ENCODE peak calls at places on chromosomes 7 and 10, in five cellular contexts. One of them, this sample, is unnamed. For H3K4me1, the result is how much of the 10 kb centered on the place peaks cover.

GRCh38 chr10:80276335-80276734 is 13.1 kb downstream of the MAT1A start:
- DNase-seq in body of pancreas: no peak
- DNase-seq in stomach: peak
- DNase-seq in right lobe of liver: peak
- DNase-seq in ovary: no peak
- DNase-seq in this sample: no peak

GRCh38 chr7:112782498-112782897 is 7.7 kb downstream of the TMEM168 start:
- DNase-seq in right lobe of liver: no peak
- DNase-seq in stomach: no peak
- DNase-seq in body of pancreas: no peak
- DNase-seq in ovary: no peak
- DNase-seq in this sample: no peak

GRCh38 chr7:151851160-151851751 is 25.7 kb downstream of the PRKAG2 start:
- DNase-seq in right lobe of liver: peak
- DNase-seq in stomach: peak
- DNase-seq in body of pancreas: peak
- DNase-seq in ovary: no peak
- DNase-seq in this sample: peak

GRCh38 chr10:79925614-79926013 is 23.3 kb downstream of the SFTPD start:
- DNase-seq in ovary: no peak
- DNase-seq in body of pancreas: no peak
- DNase-seq in stomach: no peak
- DNase-seq in right lobe of liver: no peak
- DNase-seq in this sample: no peak

GRCh38 chr10:97612386-97612785 is 20.9 kb downstream of the MORN4 start:
- DNase-seq in body of pancreas: no peak
- DNase-seq in right lobe of liver: no peak
- DNase-seq in ovary: no peak
- DNase-seq in stomach: no peak
- DNase-seq in this sample: peak

GRCh38 chr7:6646380-6646950 is 9.3 kb downstream of the ZNF316 start:
- DNase-seq in body of pancreas: no peak
- DNase-seq in right lobe of liver: no peak
- DNase-seq in stomach: no peak
- DNase-seq in ovary: no peak
- DNase-seq in this sample: no peak

GRCh38 chr7:87506243-87507180 is 31.0 kb upstream of the ABCB4 start:
- DNase-seq in right lobe of liver: no peak
- DNase-seq in ovary: no peak
- DNase-seq in stomach: no peak
- DNase-seq in body of pancreas: no peak
- DNase-seq in this sample: no peak

GRCh38 chr7:142636751-142637150 is 112.5 kb upstream of the PRSS1 start:
- DNase-seq in right lobe of liver: no peak
- DNase-seq in stomach: no peak
- DNase-seq in body of pancreas: peak
- DNase-seq in ovary: no peak
- DNase-seq in this sample: no peak

DNA sequence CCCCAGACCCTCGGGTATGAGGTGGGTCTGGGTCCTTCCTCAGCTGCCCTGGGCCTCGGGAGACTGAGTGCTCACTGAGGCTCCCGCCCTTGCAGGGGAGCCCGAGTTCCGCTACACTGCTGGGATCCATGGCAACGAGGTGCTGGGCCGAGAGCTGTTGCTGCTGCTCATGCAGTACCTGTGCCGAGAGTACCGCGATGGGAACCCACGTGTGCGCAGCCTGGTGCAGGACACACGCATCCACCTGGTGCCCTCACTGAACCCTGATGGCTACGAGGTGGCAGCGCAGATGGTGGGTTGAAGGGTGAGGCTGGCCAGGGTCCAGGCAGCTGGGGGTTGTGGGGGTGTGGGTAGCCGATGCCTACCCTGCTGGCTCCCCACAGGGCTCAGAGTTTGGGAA is 7.6 kb downstream of the AEBP1 start:
- DNase-seq in ovary: no peak
- DNase-seq in body of pancreas: no peak
- DNase-seq in right lobe of liver: no peak
- DNase-seq in stomach: no peak
- DNase-seq in this sample: no peak
- TF ChIP-seq POLR2A in ovary: no peak
- TF ChIP-seq POLR2A in body of pancreas: no peak
- TF ChIP-seq POLR2A in right lobe of liver: no peak
- TF ChIP-seq POLR2A in stomach: no peak
- TF ChIP-seq POLR2A in this sample: no peak

DNA sequence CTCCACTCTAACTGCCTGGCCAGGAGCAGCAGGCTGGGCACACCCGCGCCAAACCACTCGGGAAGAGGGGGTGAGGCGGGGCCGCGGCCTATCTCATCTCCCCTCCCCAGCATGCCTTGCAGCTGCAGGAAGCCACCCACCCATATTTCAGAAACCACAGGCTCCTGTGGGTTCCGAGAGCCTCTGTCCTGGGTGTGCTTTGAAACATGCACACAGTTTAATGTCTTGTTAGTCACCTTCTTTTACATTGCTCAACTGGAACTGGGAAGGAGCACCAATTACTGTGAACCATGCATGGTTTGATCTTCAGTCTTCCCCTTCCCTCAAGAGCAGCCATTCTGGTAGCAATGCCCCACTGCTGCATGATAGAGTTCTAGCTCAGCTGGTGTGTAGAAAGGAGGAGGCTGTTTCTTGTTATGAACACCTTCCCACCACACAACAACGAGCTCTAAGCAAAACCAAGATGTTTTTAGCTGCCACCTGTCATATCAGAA is 37.6 kb upstream of the IKZF1 start:
- DNase-seq in ovary: no peak
- DNase-seq in body of pancreas: peak
- DNase-seq in right lobe of liver: peak
- DNase-seq in stomach: peak
- DNase-seq in this sample: no peak
- H3K4me1 ChIP-seq in ovary: under half
- H3K4me1 ChIP-seq in body of pancreas: under half
- H3K4me1 ChIP-seq in right lobe of liver: under half
- H3K4me1 ChIP-seq in stomach: under half
- H3K4me1 ChIP-seq in this sample: under half

GRCh38 chr7:701086-701671 is 25.3 kb upstream of the DNAAF5 start:
- DNase-seq in ovary: no peak
- DNase-seq in stomach: no peak
- DNase-seq in right lobe of liver: no peak
- DNase-seq in body of pancreas: no peak
- DNase-seq in this sample: no peak

GRCh38 chr7:696426-697258 is 29.9 kb upstream of the DNAAF5 start:
- DNase-seq in stomach: no peak
- DNase-seq in ovary: no peak
- DNase-seq in right lobe of liver: no peak
- DNase-seq in body of pancreas: no peak
- DNase-seq in this sample: no peak

GRCh38 chr7:697259-697615 is 29.3 kb upstream of the DNAAF5 start:
- DNase-seq in right lobe of liver: no peak
- DNase-seq in body of pancreas: no peak
- DNase-seq in stomach: no peak
- DNase-seq in ovary: no peak
- DNase-seq in this sample: no peak

GRCh38 chr7:699260-700170 is 27.0 kb upstream of the DNAAF5 start:
- DNase-seq in stomach: no peak
- DNase-seq in ovary: no peak
- DNase-seq in body of pancreas: no peak
- DNase-seq in right lobe of liver: no peak
- DNase-seq in this sample: no peak

GRCh38 chr7:698515-699259 is 27.8 kb upstream of the DNAAF5 start:
- DNase-seq in stomach: no peak
- DNase-seq in right lobe of liver: no peak
- DNase-seq in body of pancreas: no peak
- DNase-seq in ovary: no peak
- DNase-seq in this sample: no peak
- H3K4me3 ChIP-seq in stomach: no peak
- H3K4me3 ChIP-seq in right lobe of liver: no peak
- H3K4me3 ChIP-seq in body of pancreas: no peak
- H3K4me3 ChIP-seq in ovary: no peak
- H3K4me3 ChIP-seq in this sample: no peak

GRCh38 chr10:102133373-102134195 is 744 bp downstream of the PPRC1 start:
- DNase-seq in stomach: peak
- DNase-seq in right lobe of liver: peak
- DNase-seq in body of pancreas: peak
- DNase-seq in ovary: peak
- DNase-seq in this sample: peak
- TF ChIP-seq POLR2A in stomach: no peak
- TF ChIP-seq POLR2A in right lobe of liver: no peak
- TF ChIP-seq POLR2A in body of pancreas: peak
- TF ChIP-seq POLR2A in ovary: no peak
- TF ChIP-seq POLR2A in this sample: no peak

GRCh38 chr10:84375011-84375410 is 46.6 kb downstream of the CCSER2 start:
- DNase-seq in right lobe of liver: no peak
- DNase-seq in ovary: peak
- DNase-seq in stomach: peak
- DNase-seq in body of pancreas: peak
- DNase-seq in this sample: peak

GRCh38 chr10:84373000-84373399 is 44.6 kb downstream of the CCSER2 start:
- DNase-seq in stomach: no peak
- DNase-seq in body of pancreas: no peak
- DNase-seq in ovary: no peak
- DNase-seq in right lobe of liver: no peak
- DNase-seq in this sample: no peak

GRCh38 chr10:84370268-84370667 is 41.9 kb downstream of the CCSER2 start:
- DNase-seq in right lobe of liver: no peak
- DNase-seq in ovary: no peak
- DNase-seq in stomach: no peak
- DNase-seq in body of pancreas: no peak
- DNase-seq in this sample: no peak

GRCh38 chr10:84371944-84372343 is 43.6 kb downstream of the CCSER2 start:
- DNase-seq in body of pancreas: no peak
- DNase-seq in ovary: no peak
- DNase-seq in right lobe of liver: no peak
- DNase-seq in stomach: no peak
- DNase-seq in this sample: no peak

GRCh38 chr10:84375881-84376280 is 47.5 kb downstream of the CCSER2 start:
- DNase-seq in body of pancreas: no peak
- DNase-seq in stomach: no peak
- DNase-seq in ovary: no peak
- DNase-seq in right lobe of liver: no peak
- DNase-seq in this sample: no peak
- H3K4me1 ChIP-seq in body of pancreas: under half
- H3K4me1 ChIP-seq in stomach: under half
- H3K4me1 ChIP-seq in ovary: under half
- H3K4me1 ChIP-seq in right lobe of liver: under half
- H3K4me1 ChIP-seq in this sample: under half

This sample was measured in prostate gland.